ENCODE peak calls at places on chromosomes 7 and 10, in nine cellular contexts. Z, D, B, P, W, A, K, S and I are unnamed samples.

GRCh38 chr7:15478401-15478800 is 83.4 kb downstream of the AGMO start:
- DNase-seq in S (no peak), Z (no peak), B (no peak), P (no peak), A (no peak), W (no peak), K (no peak), D (no peak), I (no peak)

GRCh38 chr7:15836041-15836440 is 149.6 kb upstream of the MEOX2 start:
- DNase-seq in S (no peak), B (no peak), K (no peak), Z (no peak), W (no peak), D (no peak), P (no peak), A (no peak), I (no peak)

GRCh38 chr7:40244226-40244625 is 109.4 kb downstream of the SUGCT start:
- DNase-seq in P (no peak), A (no peak), B (no peak), D (no peak), S (no peak), Z (no peak), K (no peak), W (no peak), I (no peak)

GRCh38 chr10:4234661-4235060 is 449.7 kb upstream of the KLF6 start:
- DNase-seq in K (no peak), P (no peak), B (no peak), Z (no peak), W (no peak), S (no peak), D (no peak), A (peak), I (no peak)

GRCh38 chr7:127717502-127718125 is 65.6 kb downstream of the SND1 start:
- DNase-seq in Z (no peak), K (no peak), D (no peak), A (peak), B (no peak), W (no peak), S (no peak), P (no peak), I (no peak)

GRCh38 chr7:132029369-132030160 is 473.1 kb upstream of the PODXL start:
- DNase-seq in A (peak), B (no peak), W (no peak), K (no peak), P (no peak), Z (no peak), D (no peak), S (no peak), I (no peak)

GRCh38 chr10:63614371-63614891 is 93.2 kb downstream of the REEP3 start:
- DNase-seq in B (no peak), A (no peak), S (no peak), W (no peak), D (no peak), P (no peak), Z (no peak), K (no peak), I (no peak)

GRCh38 chr10:91983403-91983802 is 59.8 kb downstream of the BTAF1 start:
- DNase-seq in B (no peak), A (no peak), D (no peak), Z (no peak), W (no peak), K (no peak), P (no peak), S (no peak), I (no peak)

GRCh38 chr10:69004821-69005220 is 16.2 kb downstream of the KIFBP start:
- DNase-seq in K (no peak), A (peak), B (no peak), S (no peak), D (no peak), Z (no peak), W (no peak), P (no peak), I (no peak)

GRCh38 chr10:100057948-100058347 is 23.7 kb downstream of the CPN1 start:
- DNase-seq in W (no peak), S (no peak), B (no peak), P (no peak), K (no peak), Z (no peak), A (no peak), D (no peak), I (no peak)

GRCh38 chr10:132204781-132205473 is 18.2 kb downstream of the DPYSL4 start:
- DNase-seq in S (no peak), K (no peak), W (no peak), A (no peak), P (no peak), D (no peak), B (peak), Z (no peak), I (no peak)